ENCODE peak calls at places on chromosomes 5 and 9, in nine cellular contexts. One of them, this sample, is unnamed. For H3K27me3, the result is how much of the 10 kb centered on the place peaks cover.

GRCh38 chr9:129398101-129398795 is 220.2 kb upstream of the IER5L start:
- DNase-seq in BE2C: no peak
- DNase-seq in psoas muscle: peak
- DNase-seq in stomach: no peak
- DNase-seq in PC-3: no peak
- DNase-seq in Caco-2: no peak
- DNase-seq in GM23338: no peak
- DNase-seq in tibial nerve: no peak
- DNase-seq in cardiac muscle cell: no peak
- DNase-seq in this sample: no peak

GRCh38 chr5:90792725-90793124 is 234.1 kb downstream of the ADGRV1 start:
- DNase-seq in PC-3: peak
- DNase-seq in tibial nerve: no peak
- DNase-seq in stomach: no peak
- DNase-seq in Caco-2: no peak
- DNase-seq in GM23338: no peak
- DNase-seq in BE2C: no peak
- DNase-seq in cardiac muscle cell: no peak
- DNase-seq in psoas muscle: no peak
- DNase-seq in this sample: no peak

GRCh38 chr9:37292896-37293295 is 129.6 kb upstream of the GRHPR start:
- DNase-seq in PC-3: no peak
- DNase-seq in Caco-2: no peak
- DNase-seq in cardiac muscle cell: no peak
- DNase-seq in psoas muscle: no peak
- DNase-seq in tibial nerve: no peak
- DNase-seq in stomach: no peak
- DNase-seq in BE2C: no peak
- DNase-seq in GM23338: no peak
- DNase-seq in this sample: no peak

GRCh38 chr5:141356950-141357349 is 2.1 kb downstream of the PCDHGA4 start:
- DNase-seq in tibial nerve: no peak
- DNase-seq in stomach: no peak
- DNase-seq in GM23338: no peak
- DNase-seq in Caco-2: no peak
- DNase-seq in cardiac muscle cell: no peak
- DNase-seq in PC-3: no peak
- DNase-seq in psoas muscle: peak
- DNase-seq in BE2C: no peak
- DNase-seq in this sample: no peak

GRCh38 chr5:34656700-34657549 is 797 bp downstream of the RAI14 start:
- DNase-seq in GM23338: peak
- DNase-seq in Caco-2: peak
- DNase-seq in BE2C: no peak
- DNase-seq in tibial nerve: no peak
- DNase-seq in PC-3: peak
- DNase-seq in cardiac muscle cell: peak
- DNase-seq in psoas muscle: no peak
- DNase-seq in stomach: peak
- DNase-seq in this sample: peak

GRCh38 chr5:100900142-100900795 is 2.8 kb downstream of the ST8SIA4 start:
- DNase-seq in psoas muscle: peak
- DNase-seq in GM23338: peak
- DNase-seq in BE2C: peak
- DNase-seq in stomach: peak
- DNase-seq in cardiac muscle cell: peak
- DNase-seq in tibial nerve: peak
- DNase-seq in PC-3: peak
- DNase-seq in Caco-2: peak
- DNase-seq in this sample: no peak

GRCh38 chr9:123335227-123335985 is 20.6 kb upstream of the CRB2 start:
- DNase-seq in psoas muscle: no peak
- DNase-seq in BE2C: no peak
- DNase-seq in GM23338: peak
- DNase-seq in stomach: no peak
- DNase-seq in Caco-2: no peak
- DNase-seq in cardiac muscle cell: peak
- DNase-seq in tibial nerve: no peak
- DNase-seq in PC-3: no peak
- DNase-seq in this sample: no peak

GRCh38 chr5:146620663-146621051 is 104.7 kb upstream of the GPR151 start:
- DNase-seq in PC-3: no peak
- DNase-seq in BE2C: no peak
- DNase-seq in GM23338: peak
- DNase-seq in stomach: no peak
- DNase-seq in psoas muscle: no peak
- DNase-seq in tibial nerve: no peak
- DNase-seq in cardiac muscle cell: peak
- DNase-seq in Caco-2: no peak
- DNase-seq in this sample: no peak

GRCh38 chr5:107247427-107247826 is 423.3 kb downstream of the EFNA5 start:
- DNase-seq in BE2C: no peak
- DNase-seq in psoas muscle: no peak
- DNase-seq in GM23338: no peak
- DNase-seq in Caco-2: no peak
- DNase-seq in stomach: no peak
- DNase-seq in tibial nerve: no peak
- DNase-seq in PC-3: peak
- DNase-seq in cardiac muscle cell: no peak
- DNase-seq in this sample: no peak

GRCh38 chr5:77337716-77338115 is 127.2 kb downstream of the PDE8B start:
- DNase-seq in tibial nerve: no peak
- DNase-seq in stomach: no peak
- DNase-seq in cardiac muscle cell: peak
- DNase-seq in Caco-2: no peak
- DNase-seq in BE2C: peak
- DNase-seq in GM23338: peak
- DNase-seq in PC-3: no peak
- DNase-seq in psoas muscle: no peak
- DNase-seq in this sample: no peak

GRCh38 chr9:98986866-98987653 is 43.4 kb downstream of the COL15A1 start:
- DNase-seq in tibial nerve: no peak
- DNase-seq in BE2C: no peak
- DNase-seq in stomach: no peak
- DNase-seq in GM23338: no peak
- DNase-seq in PC-3: no peak
- DNase-seq in Caco-2: no peak
- DNase-seq in psoas muscle: no peak
- DNase-seq in cardiac muscle cell: no peak
- DNase-seq in this sample: no peak

GRCh38 chr5:126366199-126366560 is 57.0 kb upstream of the GRAMD2B start:
- DNase-seq in BE2C: no peak
- DNase-seq in cardiac muscle cell: no peak
- DNase-seq in psoas muscle: no peak
- DNase-seq in tibial nerve: no peak
- DNase-seq in PC-3: peak
- DNase-seq in GM23338: no peak
- DNase-seq in Caco-2: peak
- DNase-seq in stomach: no peak
- DNase-seq in this sample: no peak

GRCh38 chr9:93060746-93061259 is 2.3 kb downstream of the SUSD3 start:
- DNase-seq in PC-3: peak
- DNase-seq in BE2C: no peak
- DNase-seq in psoas muscle: no peak
- DNase-seq in GM23338: no peak
- DNase-seq in tibial nerve: no peak
- DNase-seq in cardiac muscle cell: no peak
- DNase-seq in Caco-2: no peak
- DNase-seq in stomach: peak
- DNase-seq in this sample: peak

GRCh38 chr9:75964431-75964830 is 74.0 kb downstream of the PCSK5 start:
- DNase-seq in cardiac muscle cell: no peak
- DNase-seq in PC-3: peak
- DNase-seq in stomach: no peak
- DNase-seq in psoas muscle: no peak
- DNase-seq in tibial nerve: no peak
- DNase-seq in GM23338: no peak
- DNase-seq in Caco-2: no peak
- DNase-seq in BE2C: no peak
- DNase-seq in this sample: no peak

GRCh38 chr5:127885176-127885575 is 182.0 kb downstream of the CCDC192 start:
- DNase-seq in stomach: no peak
- DNase-seq in psoas muscle: no peak
- DNase-seq in Caco-2: peak
- DNase-seq in PC-3: peak
- DNase-seq in tibial nerve: no peak
- DNase-seq in BE2C: no peak
- DNase-seq in GM23338: no peak
- DNase-seq in cardiac muscle cell: no peak
- DNase-seq in this sample: no peak

GRCh38 chr5:137560414-137560813 is 61.3 kb upstream of the SPOCK1 start:
- DNase-seq in stomach: no peak
- DNase-seq in GM23338: no peak
- DNase-seq in Caco-2: no peak
- DNase-seq in tibial nerve: no peak
- DNase-seq in PC-3: peak
- DNase-seq in cardiac muscle cell: no peak
- DNase-seq in BE2C: no peak
- DNase-seq in psoas muscle: no peak
- DNase-seq in this sample: no peak

GRCh38 chr5:42949348-42950090 is 90.6 kb downstream of the ANXA2R start:
- DNase-seq in BE2C: peak
- DNase-seq in Caco-2: no peak
- DNase-seq in stomach: peak
- DNase-seq in GM23338: peak
- DNase-seq in PC-3: peak
- DNase-seq in cardiac muscle cell: no peak
- DNase-seq in tibial nerve: peak
- DNase-seq in psoas muscle: peak
- DNase-seq in this sample: no peak

GRCh38 chr5:68562308-68562707 is 346.8 kb downstream of the PIK3R1 start:
- DNase-seq in PC-3: no peak
- DNase-seq in psoas muscle: no peak
- DNase-seq in cardiac muscle cell: peak
- DNase-seq in Caco-2: no peak
- DNase-seq in stomach: peak
- DNase-seq in tibial nerve: peak
- DNase-seq in BE2C: peak
- DNase-seq in GM23338: no peak
- DNase-seq in this sample: peak

DNA sequence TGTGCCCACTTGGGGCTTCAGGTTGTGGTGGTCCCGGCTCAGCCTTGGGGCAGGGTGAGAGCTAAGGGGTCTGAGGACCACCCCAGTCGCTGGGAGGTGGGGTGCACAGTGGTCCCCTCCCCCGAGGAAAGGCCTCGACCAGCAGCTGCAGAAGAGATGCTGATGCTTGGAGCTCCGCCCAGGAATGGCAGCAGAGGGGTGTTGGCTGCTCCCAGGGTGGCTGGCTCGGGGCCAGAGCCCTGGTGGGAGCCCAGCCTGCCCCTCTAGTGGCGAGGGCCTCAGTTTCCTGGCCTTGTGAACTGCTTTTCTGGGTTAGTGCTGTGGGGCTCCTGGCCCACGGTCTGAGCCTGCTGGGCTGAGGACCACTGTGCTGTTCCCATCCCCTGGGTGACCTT is 1.2 kb downstream of the DIPK1B start:
- DNase-seq in psoas muscle: no peak
- DNase-seq in tibial nerve: no peak
- DNase-seq in stomach: no peak
- DNase-seq in BE2C: peak
- DNase-seq in PC-3: no peak
- DNase-seq in GM23338: no peak
- DNase-seq in Caco-2: no peak
- DNase-seq in cardiac muscle cell: no peak
- DNase-seq in this sample: no peak
- H3K4me3 ChIP-seq in psoas muscle: peak
- H3K4me3 ChIP-seq in tibial nerve: no peak
- H3K4me3 ChIP-seq in stomach: no peak
- H3K4me3 ChIP-seq in BE2C: peak
- H3K4me3 ChIP-seq in PC-3: peak
- H3K4me3 ChIP-seq in GM23338: peak
- H3K4me3 ChIP-seq in Caco-2: peak
- H3K4me3 ChIP-seq in cardiac muscle cell: peak
- H3K4me3 ChIP-seq in this sample: no peak

GRCh38 chr5:171315925-171316257 is 6.8 kb downstream of the TLX3 start:
- DNase-seq in stomach: no peak
- DNase-seq in Caco-2: no peak
- DNase-seq in cardiac muscle cell: no peak
- DNase-seq in GM23338: no peak
- DNase-seq in psoas muscle: no peak
- DNase-seq in tibial nerve: no peak
- DNase-seq in BE2C: no peak
- DNase-seq in PC-3: no peak
- DNase-seq in this sample: no peak
- H3K27me3 ChIP-seq in stomach: half or more
- H3K27me3 ChIP-seq in Caco-2: under half
- H3K27me3 ChIP-seq in cardiac muscle cell: half or more
- H3K27me3 ChIP-seq in GM23338: half or more
- H3K27me3 ChIP-seq in psoas muscle: half or more
- H3K27me3 ChIP-seq in tibial nerve: half or more
- H3K27me3 ChIP-seq in BE2C: under half
- H3K27me3 ChIP-seq in PC-3: under half
- H3K27me3 ChIP-seq in this sample: under half

GRCh38 chr5:5139358-5140050 is 626 bp upstream of the ADAMTS16 start:
- DNase-seq in Caco-2: no peak
- DNase-seq in psoas muscle: no peak
- DNase-seq in tibial nerve: no peak
- DNase-seq in PC-3: no peak
- DNase-seq in stomach: no peak
- DNase-seq in BE2C: peak
- DNase-seq in GM23338: no peak
- DNase-seq in cardiac muscle cell: peak
- DNase-seq in this sample: peak

GRCh38 chr5:5141011-5141599 is 975 bp downstream of the ADAMTS16 start:
- DNase-seq in Caco-2: no peak
- DNase-seq in psoas muscle: no peak
- DNase-seq in stomach: no peak
- DNase-seq in cardiac muscle cell: no peak
- DNase-seq in BE2C: no peak
- DNase-seq in GM23338: peak
- DNase-seq in tibial nerve: no peak
- DNase-seq in PC-3: peak
- DNase-seq in this sample: no peak

GRCh38 chr5:5144441-5144840 is 4.3 kb downstream of the ADAMTS16 start:
- DNase-seq in tibial nerve: no peak
- DNase-seq in cardiac muscle cell: no peak
- DNase-seq in PC-3: no peak
- DNase-seq in stomach: no peak
- DNase-seq in Caco-2: no peak
- DNase-seq in GM23338: no peak
- DNase-seq in psoas muscle: no peak
- DNase-seq in BE2C: no peak
- DNase-seq in this sample: no peak

GRCh38 chr5:5140051-5141010 is at the start of gene ADAMTS16:
- DNase-seq in BE2C: peak
- DNase-seq in PC-3: no peak
- DNase-seq in psoas muscle: peak
- DNase-seq in cardiac muscle cell: peak
- DNase-seq in Caco-2: no peak
- DNase-seq in tibial nerve: no peak
- DNase-seq in GM23338: peak
- DNase-seq in stomach: no peak
- DNase-seq in this sample: peak

GRCh38 chr5:5141625-5142527 is 1.7 kb downstream of the ADAMTS16 start:
- DNase-seq in cardiac muscle cell: peak
- DNase-seq in psoas muscle: no peak
- DNase-seq in BE2C: peak
- DNase-seq in Caco-2: peak
- DNase-seq in PC-3: peak
- DNase-seq in stomach: peak
- DNase-seq in tibial nerve: peak
- DNase-seq in GM23338: peak
- DNase-seq in this sample: peak
- H3K4me3 ChIP-seq in cardiac muscle cell: no peak
- H3K4me3 ChIP-seq in psoas muscle: peak
- H3K4me3 ChIP-seq in BE2C: no peak
- H3K4me3 ChIP-seq in Caco-2: no peak
- H3K4me3 ChIP-seq in PC-3: peak
- H3K4me3 ChIP-seq in stomach: no peak
- H3K4me3 ChIP-seq in tibial nerve: no peak
- H3K4me3 ChIP-seq in GM23338: peak
- H3K4me3 ChIP-seq in this sample: no peak

GRCh38 chr5:1722877-1723276 is 76.8 kb downstream of the MRPL36 start:
- DNase-seq in stomach: no peak
- DNase-seq in BE2C: no peak
- DNase-seq in tibial nerve: no peak
- DNase-seq in GM23338: no peak
- DNase-seq in Caco-2: no peak
- DNase-seq in PC-3: no peak
- DNase-seq in psoas muscle: no peak
- DNase-seq in cardiac muscle cell: no peak
- DNase-seq in this sample: no peak
- H3K27me3 ChIP-seq in stomach: under half
- H3K27me3 ChIP-seq in BE2C: under half
- H3K27me3 ChIP-seq in tibial nerve: under half
- H3K27me3 ChIP-seq in GM23338: under half
- H3K27me3 ChIP-seq in Caco-2: under half
- H3K27me3 ChIP-seq in PC-3: under half
- H3K27me3 ChIP-seq in psoas muscle: under half
- H3K27me3 ChIP-seq in cardiac muscle cell: under half
- H3K27me3 ChIP-seq in this sample: under half